ENCODE peak calls at places on chromosomes 12 and 14, in five cellular contexts. L is breast epithelium, T is K562, A is HL-60, W is stomach. C is an unnamed sample.
A peak's percentile ranks its signal among the peaks of the same experiment; 100 is the strongest.

GRCh38 chr12:13452955-13453570 is 256.5 kb downstream of the EMP1 start:
- DNase-seq in L (no peak), T (no peak), A (no peak), W (no peak), C (no peak)

GRCh38 chr12:120936197-120936596 is 32.0 kb upstream of the SPPL3 start:
- DNase-seq in L (no peak), T (no peak), A (peak; percentile 25), W (no peak), C (no peak)

GRCh38 chr12:212799-213526 is 994 bp downstream of the SLC6A12 start:
- DNase-seq in L (no peak), T (no peak), A (no peak), W (peak; percentile 46), C (no peak)

GRCh38 chr12:96197503-96198272 is 3.5 kb downstream of the ELK3 start:
- DNase-seq in L (no peak), T (no peak), A (no peak), W (no peak), C (no peak)

GRCh38 chr14:85387181-85387580 is 142.8 kb upstream of the FLRT2 start:
- DNase-seq in L (no peak), T (no peak), A (no peak), W (no peak), C (no peak)

GRCh38 chr12:52091061-52091460 is 11.6 kb downstream of the SMIM41 start:
- DNase-seq in L (no peak), T (no peak), A (no peak), W (no peak), C (no peak)

GRCh38 chr12:112852810-112853209 is 54.0 kb upstream of the OAS1 start:
- DNase-seq in L (no peak), T (no peak), A (no peak), W (no peak), C (no peak)

GRCh38 chr14:99235578-99235977 is 36.4 kb downstream of the BCL11B start:
- DNase-seq in L (no peak), T (no peak), A (no peak), W (no peak), C (no peak)

GRCh38 chr12:120265203-120265482 is 387 bp downstream of the PXN start:
- DNase-seq in L (no peak), T (no peak), A (no peak), W (no peak), C (no peak)

DNA sequence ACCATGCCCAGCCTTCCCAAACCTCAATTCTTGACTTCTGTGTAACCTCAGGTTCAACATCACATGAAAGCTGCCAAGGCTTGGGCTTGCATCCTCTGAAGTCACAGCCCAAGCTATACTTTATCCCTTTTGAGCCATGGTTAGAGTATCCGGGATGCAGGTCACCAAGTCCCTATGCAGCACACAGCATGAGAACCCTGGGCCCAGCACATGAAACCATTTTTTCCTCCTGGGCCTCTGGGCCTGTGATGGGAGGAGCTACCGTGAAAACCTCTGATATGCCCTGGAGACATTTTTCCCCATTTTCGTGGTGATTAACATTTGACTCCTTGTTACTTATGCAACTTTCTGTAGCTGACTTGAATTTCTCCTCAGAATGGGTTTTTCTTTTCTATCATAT is 25.8 kb upstream of the DIO2 start:
- DNase-seq in L (no peak), T (no peak), A (no peak), W (no peak), C (no peak)
- H3K4me3 ChIP-seq in L (no peak overlapping the region), T (no peak overlapping the region), A (no peak overlapping the region), W (no peak overlapping the region), C (no peak overlapping the region)

GRCh38 chr14:69052181-69052601 is 73.1 kb upstream of the ACTN1 start:
- DNase-seq in L (no peak), T (no peak), A (no peak), W (no peak), C (no peak)
- TF ChIP-seq POLR2AphosphoS5 in L (no peak), T (no peak), A (no peak), W (no peak), C (no peak)

DNA sequence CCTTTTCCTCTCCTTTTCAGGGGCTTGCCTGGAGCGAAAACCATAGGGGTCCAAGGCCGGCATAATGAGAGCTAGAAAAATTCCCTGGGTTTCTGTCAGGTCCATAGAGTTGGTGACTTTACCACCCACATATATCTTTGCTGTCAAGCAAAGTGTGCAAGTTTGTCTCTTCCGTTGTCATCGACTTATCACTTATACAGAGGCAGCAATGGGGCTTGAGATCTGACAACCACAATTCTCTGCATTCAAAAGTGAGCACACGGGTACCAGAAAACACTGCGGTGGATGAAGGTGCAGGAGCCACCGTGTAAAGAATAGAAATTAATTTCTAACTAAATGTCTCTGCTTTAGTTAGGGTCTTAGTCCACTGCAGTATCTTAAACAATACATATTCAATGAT is 162.3 kb downstream of the DAD1 start:
- DNase-seq in L (no peak), T (no peak), A (no peak), W (no peak), C (no peak)
- H3K4me3 ChIP-seq in L (no peak overlapping the region), T (no peak overlapping the region), A (peak overlapping the region; percentile 44), W (no peak overlapping the region), C (no peak overlapping the region)

GRCh38 chr14:79540394-79540793 is 670.9 kb downstream of the DIO2 start:
- DNase-seq in L (no peak), T (no peak), A (no peak), W (no peak), C (no peak)
- TF ChIP-seq POLR2AphosphoS5 in L (no peak), T (no peak), A (no peak), W (no peak), C (no peak)

GRCh38 chr14:50828738-50829471 is 2.1 kb downstream of the NIN start:
- DNase-seq in L (no peak), T (no peak), A (no peak), W (no peak), C (no peak)
- H3K4me3 ChIP-seq in L (peak overlapping the region; percentile 99), T (no peak overlapping the region), A (peak overlapping the region; percentile 78), W (peak overlapping the region; percentile 91), C (no peak overlapping the region)

GRCh38 chr14:55580401-55581010 is 499 bp downstream of the KTN1 start:
- DNase-seq in L (no peak), T (peak; percentile 71), A (no peak), W (peak; percentile 36), C (peak; percentile 48)
- TF ChIP-seq POLR2AphosphoS5 in L (peak; percentile 32), T (no peak), A (no peak), W (no peak), C (no peak)

GRCh38 chr12:38385492-38385864 is 68.9 kb downstream of the ALG10B start:
- DNase-seq in L (no peak), T (no peak), A (no peak), W (no peak), C (no peak)

GRCh38 chr12:38384816-38385491 is 68.4 kb downstream of the ALG10B start:
- DNase-seq in L (no peak), T (no peak), A (peak; percentile 8), W (no peak), C (peak; percentile 74)

GRCh38 chr12:38390968-38391367 is 74.4 kb downstream of the ALG10B start:
- DNase-seq in L (no peak), T (no peak), A (no peak), W (no peak), C (no peak)

GRCh38 chr12:38389581-38389980 is 73.0 kb downstream of the ALG10B start:
- DNase-seq in L (no peak), T (no peak), A (no peak), W (no peak), C (no peak)

DNA sequence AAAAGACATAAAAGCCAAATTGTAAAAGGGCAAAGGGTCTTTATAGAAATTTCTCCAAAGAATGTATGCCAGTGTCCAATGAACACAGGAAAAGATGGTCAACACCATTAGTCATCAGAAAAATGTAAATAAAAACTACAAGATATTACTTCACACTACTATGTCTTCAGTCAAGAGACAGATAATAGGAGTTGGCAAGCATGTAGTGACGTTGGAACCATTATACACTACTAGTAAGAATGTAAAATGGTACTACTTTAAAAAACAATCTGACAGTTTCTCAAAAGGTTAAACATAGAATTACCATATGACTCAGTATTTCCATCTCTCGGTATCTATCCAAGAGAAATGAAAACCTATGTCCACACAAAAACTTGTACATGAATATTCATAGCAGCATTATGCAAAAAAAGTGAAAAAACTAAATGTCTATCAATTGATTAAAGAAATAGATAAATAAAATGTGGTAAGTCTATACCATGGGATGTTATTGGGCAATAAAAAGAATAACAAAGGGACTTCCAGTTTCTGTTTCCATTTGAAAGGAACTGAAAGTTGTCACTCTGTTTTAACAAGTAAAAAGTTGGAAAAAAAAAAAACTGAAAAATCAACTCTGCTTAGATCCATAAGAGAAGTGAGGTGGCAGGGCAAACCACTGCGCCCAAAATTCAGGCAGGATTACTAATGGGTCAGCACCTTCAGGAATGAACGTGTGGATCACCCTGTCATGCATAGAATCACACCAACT is 69.8 kb downstream of the ALG10B start:
- DNase-seq in L (no peak), T (no peak), A (peak; percentile 29), W (no peak), C (no peak)
- H3K4me3 ChIP-seq in L (no peak overlapping the region), T (no peak overlapping the region), A (no peak overlapping the region), W (no peak overlapping the region), C (no peak overlapping the region)

DNA sequence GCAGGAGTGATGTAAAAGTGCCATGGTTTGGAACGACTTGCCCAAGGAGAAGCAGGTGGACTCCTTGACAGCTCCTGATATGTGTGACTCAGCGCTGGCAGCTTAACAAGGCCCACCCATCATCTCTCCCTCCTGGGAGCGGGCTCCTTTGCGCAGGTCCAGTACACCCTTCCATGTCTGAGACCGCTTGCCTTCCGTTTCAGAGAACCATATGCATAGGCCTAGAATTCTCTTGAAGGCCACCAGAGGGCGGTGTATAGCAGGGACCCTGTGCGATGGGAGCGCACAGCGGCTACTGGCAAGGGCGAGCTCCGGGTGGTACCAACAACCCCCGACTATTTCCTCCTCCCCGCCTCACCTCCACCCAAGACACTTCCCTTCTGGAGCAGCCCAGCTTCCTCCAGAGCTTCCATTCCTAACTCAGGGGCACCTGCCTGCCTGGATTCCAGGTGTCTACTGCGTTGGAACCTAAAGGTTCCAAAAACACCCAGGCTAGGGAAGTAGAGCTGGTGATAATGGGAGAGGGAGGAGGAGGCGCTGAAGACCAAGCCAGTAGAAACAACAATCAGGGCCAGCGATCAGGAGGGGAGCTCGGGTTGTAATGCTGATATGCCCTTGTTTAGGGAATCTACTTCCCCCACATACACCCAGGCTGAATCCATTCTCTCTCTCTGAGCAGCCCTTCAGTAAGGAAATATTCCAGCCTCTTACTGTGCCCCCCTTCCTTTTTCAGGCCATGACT is 6.2 kb downstream of the DHH start:
- DNase-seq in L (no peak), T (peak; percentile 86), A (peak; percentile 66), W (peak; percentile 66), C (no peak)
- TF ChIP-seq POLR2AphosphoS5 in L (no peak), T (no peak), A (no peak), W (no peak), C (no peak)